ENCODE peak calls at places on chromosome 14, in ten cellular contexts. S, M, L, R, Y, D, T, A, I and J are unnamed samples.

GRCh38 chr14:32313977-32314376 is 15.1 kb upstream of the AKAP6 start:
- DNase-seq in M (no peak), R (no peak), I (no peak), D (no peak), T (no peak), A (no peak), L (no peak), Y (no peak), S (no peak), J (no peak)

GRCh38 chr14:94037954-94038353 is 11.8 kb downstream of the OTUB2 start:
- DNase-seq in M (no peak), A (no peak), R (no peak), S (no peak), Y (no peak), L (no peak), D (no peak), T (no peak), I (no peak), J (no peak)

GRCh38 chr14:102304611-102305506 is at the start of gene MOK:
- DNase-seq in Y (peak; percentile 87), L (peak; percentile 96), R (peak; percentile 91), S (peak; percentile 94), A (peak; percentile 96), M (peak; percentile 98), I (peak; percentile 95), D (peak; percentile 91), T (peak; percentile 92), J (peak; percentile 86)

GRCh38 chr14:55752580-55753365 is 172.8 kb downstream of the KTN1 start:
- DNase-seq in S (peak; percentile 11), D (peak; percentile 60), A (peak; percentile 87), M (peak; percentile 85), R (peak; percentile 76), I (no peak), L (no peak), T (no peak), Y (peak; percentile 8), J (peak; percentile 64)

GRCh38 chr14:101362529-101363260 is 198.6 kb upstream of the DIO3 start:
- DNase-seq in R (no peak), T (no peak), I (no peak), M (no peak), A (no peak), L (no peak), Y (no peak), D (no peak), S (no peak), J (no peak)

GRCh38 chr14:24315243-24315806 is 4.0 kb downstream of the LTB4R start:
- DNase-seq in D (no peak), Y (no peak), R (no peak), S (no peak), L (no peak), M (no peak), I (no peak), A (no peak), T (no peak), J (no peak)

GRCh38 chr14:77043177-77043983 is 14.9 kb upstream of the IRF2BPL start:
- DNase-seq in L (no peak), A (no peak), I (no peak), M (peak; percentile 49), T (no peak), R (peak; percentile 94), Y (peak; percentile 90), D (peak; percentile 87), S (peak; percentile 94), J (no peak)

GRCh38 chr14:55129086-55129427 is at the start of gene LGALS3:
- DNase-seq in R (peak; percentile 69), L (peak; percentile 84), S (peak; percentile 70), M (peak; percentile 56), A (peak; percentile 87), I (peak; percentile 47), D (peak; percentile 70), T (no peak), Y (no peak), J (peak; percentile 16)

GRCh38 chr14:67821121-67821520 is 1.5 kb downstream of the RAD51B start:
- DNase-seq in R (no peak), L (no peak), Y (no peak), S (no peak), D (no peak), T (no peak), I (no peak), M (no peak), A (no peak), J (no peak)

GRCh38 chr14:67817750-67818438 is 1.5 kb upstream of the ZFYVE26 start:
- DNase-seq in Y (no peak), I (no peak), M (no peak), T (no peak), S (no peak), D (no peak), A (no peak), R (no peak), L (no peak), J (no peak)

GRCh38 chr14:67819563-67820411 is at the start of gene RAD51B:
- DNase-seq in R (peak; percentile 76), M (peak; percentile 83), Y (no peak), S (peak; percentile 74), T (peak; percentile 75), I (peak; percentile 84), L (peak; percentile 85), D (peak; percentile 67), A (peak; percentile 90), J (peak; percentile 46)

GRCh38 chr14:67816326-67817009 is at the start of gene ZFYVE26:
- DNase-seq in D (peak; percentile 89), R (peak; percentile 94), S (peak; percentile 96), L (peak; percentile 88), A (peak; percentile 92), I (peak; percentile 94), M (peak; percentile 96), T (peak; percentile 90), Y (peak; percentile 75), J (peak; percentile 89)

DNA sequence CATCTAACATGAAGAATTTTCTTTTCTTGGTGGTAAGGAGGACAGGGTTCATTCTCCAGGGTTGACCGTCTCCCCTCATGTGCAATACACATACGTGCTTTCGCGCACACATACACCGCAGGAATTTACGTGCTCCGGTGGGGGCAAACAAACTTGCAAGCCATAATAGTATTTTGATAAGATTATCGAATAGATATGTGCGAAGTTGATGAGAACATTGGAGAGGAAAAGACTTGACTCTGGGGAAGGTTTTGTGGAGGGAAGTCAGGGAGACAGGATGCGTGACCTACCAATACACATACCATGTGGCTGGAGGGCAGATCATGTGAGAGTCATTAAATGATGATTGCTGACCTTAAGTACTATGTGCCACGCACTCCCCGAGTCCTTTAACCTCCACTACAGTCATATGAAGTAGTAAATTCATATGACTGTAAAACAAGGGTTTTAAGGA is 876 bp downstream of the RAD51B start:
- DNase-seq in M (peak; percentile 21), T (no peak), D (peak; percentile 46), A (no peak), R (peak; percentile 16), L (no peak), I (no peak), S (peak; percentile 8), Y (no peak), J (peak; percentile 39)
- H3K4me3 ChIP-seq in M (peak overlapping the region; percentile 95), T (peak overlapping the region; percentile 93), D (peak overlapping the region; percentile 96), A (peak overlapping the region; percentile 89), R (peak overlapping the region; percentile 99), L (peak overlapping the region; percentile 93), I (peak overlapping the region; percentile 97), S (peak overlapping the region; percentile 61), Y (peak overlapping the region; percentile 96), J (peak overlapping the region; percentile 98)

DNA sequence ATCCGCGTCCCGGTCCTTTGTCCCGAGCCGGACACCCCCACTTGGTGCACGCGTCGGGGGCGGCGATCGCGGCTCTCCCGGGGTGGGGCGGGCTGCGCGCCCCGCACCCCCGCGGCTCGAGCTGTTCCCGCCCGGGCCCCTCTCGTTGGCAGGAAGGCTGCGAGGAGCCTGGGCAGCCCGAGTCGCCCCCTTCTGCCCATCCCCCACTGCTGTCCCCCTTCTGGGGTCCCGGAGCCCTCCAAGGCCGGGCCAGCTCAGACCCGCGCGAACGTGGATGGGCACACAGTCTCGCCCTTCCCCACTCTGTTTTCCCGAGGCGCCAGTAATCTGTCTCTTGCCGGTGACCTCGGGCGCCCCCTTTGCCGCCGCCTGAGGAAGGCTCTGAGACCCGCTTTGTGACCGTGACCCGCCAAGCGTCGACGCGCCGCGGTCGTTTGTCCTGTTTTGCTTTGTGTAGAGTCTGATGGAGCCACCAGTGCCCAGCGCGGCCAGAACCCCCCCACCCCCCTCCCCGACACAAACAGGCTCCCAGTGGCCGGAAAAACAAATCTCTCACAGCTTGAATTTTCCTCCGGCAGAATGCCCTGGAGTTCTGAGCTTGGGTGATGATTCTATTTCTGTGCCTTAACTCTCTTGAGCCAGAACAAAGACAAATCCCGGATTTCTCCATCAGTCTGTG is 610 bp downstream of the C14orf132 start:
- DNase-seq in R (peak; percentile 27), I (peak; percentile 65), D (no peak), M (peak; percentile 18), L (no peak), S (no peak), T (no peak), Y (no peak), A (no peak), J (no peak)
- TF ChIP-seq CTCF in R (peak; percentile 7), I (peak; percentile 34), D (peak; percentile 13), M (peak; percentile 31), L (no peak), S (no peak), T (no peak), Y (no peak), A (no peak), J (peak; percentile 36)

GRCh38 chr14:103337794-103338193 is 3.8 kb downstream of the EIF5 start:
- DNase-seq in M (no peak), S (no peak), A (no peak), I (no peak), L (no peak), R (no peak), D (no peak), Y (no peak), T (no peak), J (no peak)

GRCh38 chr14:103333754-103334643 is at the start of gene EIF5:
- DNase-seq in M (peak; percentile 99), S (peak; percentile 98), I (peak; percentile 99), L (peak; percentile 99), R (peak; percentile 96), Y (peak; percentile 93), D (peak; percentile 99), A (peak; percentile 99), T (peak; percentile 96), J (peak; percentile 92)

GRCh38 chr14:103339561-103339960 is 5.5 kb downstream of the EIF5 start:
- DNase-seq in D (no peak), M (no peak), R (no peak), S (no peak), L (no peak), A (no peak), T (no peak), I (no peak), Y (no peak), J (no peak)

GRCh38 chr14:103334644-103335603 is 887 bp downstream of the EIF5 start:
- DNase-seq in R (peak; percentile 79), Y (no peak), I (peak; percentile 68), A (peak; percentile 76), T (no peak), M (peak; percentile 37), L (peak; percentile 57), S (peak; percentile 74), D (peak; percentile 82), J (peak; percentile 23)

DNA sequence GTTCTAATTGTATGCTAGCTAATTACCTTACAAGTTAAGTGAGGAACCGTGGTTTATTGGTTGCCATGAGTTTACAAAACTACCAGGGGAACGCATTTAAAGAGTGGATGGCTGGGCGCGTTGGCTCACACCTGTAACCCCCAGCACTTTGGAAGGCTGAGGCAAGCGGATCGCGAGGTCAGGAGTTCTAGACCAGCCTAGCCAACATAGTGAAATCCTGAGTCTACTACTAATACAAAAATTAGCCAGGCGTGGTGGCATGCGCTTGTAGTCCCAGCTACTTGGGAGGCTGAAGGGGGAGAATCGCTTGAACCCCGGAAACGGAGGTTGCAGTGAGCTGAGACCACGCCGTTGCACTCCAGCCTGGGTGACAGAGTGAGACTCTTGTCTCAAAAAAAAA is 2.2 kb downstream of the EIF5 start:
- DNase-seq in T (no peak), I (no peak), M (no peak), L (no peak), D (no peak), S (no peak), A (no peak), Y (no peak), R (no peak), J (no peak)
- H3K4me3 ChIP-seq in T (no peak overlapping the region), I (peak overlapping the region; percentile 95), M (peak overlapping the region; percentile 93), L (peak overlapping the region; percentile 98), D (peak overlapping the region; percentile 84), S (no peak overlapping the region), A (peak overlapping the region; percentile 86), Y (no peak overlapping the region), R (peak overlapping the region; percentile 85), J (peak overlapping the region; percentile 90)

DNA sequence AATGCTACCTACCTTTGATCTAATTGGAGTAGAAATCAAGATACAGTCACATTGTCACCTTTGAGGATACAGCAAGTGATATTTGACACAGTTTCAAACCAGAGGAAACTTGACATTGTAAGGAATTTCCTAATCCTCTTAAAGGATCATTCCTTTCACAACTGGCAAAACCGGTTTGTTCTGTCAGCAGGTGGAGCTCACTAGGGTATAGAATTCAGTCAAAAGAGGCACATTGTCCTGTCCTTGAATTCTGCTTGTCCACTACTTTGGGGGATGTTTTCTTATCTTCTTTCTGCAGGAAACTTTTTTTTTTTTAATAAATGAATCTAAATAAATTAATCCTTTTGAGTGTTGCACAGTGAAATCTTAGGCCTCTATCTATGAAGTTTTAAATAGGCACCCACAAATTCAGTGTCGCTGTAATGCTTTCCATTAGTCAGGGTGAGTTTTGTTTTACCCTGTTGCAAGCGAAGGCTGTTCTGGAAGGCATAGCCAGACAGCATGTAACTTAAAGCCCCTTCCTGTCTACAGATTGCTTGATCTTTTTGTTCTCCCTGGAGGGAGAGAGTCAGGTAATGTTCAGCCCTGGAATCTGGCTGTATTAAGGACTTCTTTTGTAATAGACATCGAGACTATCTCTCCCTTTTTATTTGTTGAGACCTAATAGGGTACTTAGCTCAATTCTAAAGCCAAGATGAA is 285.0 kb upstream of the RGS6 start:
- DNase-seq in S (peak; percentile 64), A (peak; percentile 34), I (no peak), Y (no peak), R (no peak), T (peak; percentile 12), M (no peak), D (no peak), L (no peak), J (peak; percentile 45)
- TF ChIP-seq CTCF in S (no peak), A (no peak), I (no peak), Y (no peak), R (no peak), T (no peak), M (no peak), D (no peak), L (no peak), J (peak; percentile 30)